ENCODE peak calls at places on chromosome 17, in eight cellular contexts. H is epithelial cell of esophagus, P is left ventricle myocardium inferior, Y is psoas muscle, N is fibroblast of villous mesenchyme, C is brain microvascular endothelial cell, Z is left lung, X is fibroblast of lung. V is an unnamed sample.

GRCh38 chr17:9880582-9880999 is 24.5 kb downstream of the RCVRN start:
- DNase-seq in H (peak), P (no peak), Y (no peak), N (peak), C (no peak), Z (peak), X (no peak), V (no peak)

GRCh38 chr17:43003542-43004172 is 2.9 kb upstream of the IFI35 start:
- DNase-seq in H (peak), P (no peak), Y (peak), N (no peak), C (no peak), Z (no peak), X (peak), V (no peak)

GRCh38 chr17:77254961-77255741 is 114.4 kb downstream of the SEC14L1 start:
- DNase-seq in H (peak), P (no peak), Y (no peak), N (peak), C (peak), Z (peak), X (peak), V (no peak)

GRCh38 chr17:48745381-48746275 is 17.1 kb upstream of the HOXB13 start:
- DNase-seq in H (no peak), P (no peak), Y (no peak), N (no peak), C (no peak), Z (no peak), X (no peak), V (no peak)

GRCh38 chr17:65013613-65014391 is 42.7 kb downstream of the GNA13 start:
- DNase-seq in H (peak), P (no peak), Y (no peak), N (peak), C (peak), Z (no peak), X (peak), V (no peak)

GRCh38 chr17:29723283-29724047 is 100.8 kb upstream of the CORO6 start:
- DNase-seq in H (no peak), P (no peak), Y (no peak), N (no peak), C (no peak), Z (no peak), X (no peak), V (no peak)

GRCh38 chr17:21297026-21297520 is 12.6 kb downstream of the MAP2K3 start:
- DNase-seq in H (no peak), P (no peak), Y (no peak), N (no peak), C (no peak), Z (no peak), X (no peak), V (no peak)

GRCh38 chr17:78493455-78494188 is 83.6 kb downstream of the DNAH17 start:
- DNase-seq in H (no peak), P (no peak), Y (no peak), N (no peak), C (no peak), Z (no peak), X (no peak), V (no peak)

GRCh38 chr17:8476741-8477140 is 41.1 kb downstream of the NDEL1 start:
- DNase-seq in H (no peak), P (no peak), Y (no peak), N (no peak), C (no peak), Z (no peak), X (no peak), V (no peak)

GRCh38 chr17:19338031-19338990 is 24.2 kb downstream of the B9D1 start:
- DNase-seq in H (peak), P (peak), Y (peak), N (peak), C (no peak), Z (peak), X (peak), V (no peak)

GRCh38 chr17:58344791-58345157 is 7.2 kb downstream of the SUPT4H1 start:
- DNase-seq in H (no peak), P (no peak), Y (no peak), N (no peak), C (no peak), Z (no peak), X (no peak), V (no peak)

GRCh38 chr17:8012996-8013640 is 10.7 kb downstream of the GUCY2D start:
- DNase-seq in H (no peak), P (no peak), Y (no peak), N (no peak), C (no peak), Z (no peak), X (no peak), V (no peak)

GRCh38 chr17:77315010-77315409 is 174.2 kb downstream of the SEC14L1 start:
- DNase-seq in H (no peak), P (no peak), Y (no peak), N (no peak), C (no peak), Z (peak), X (no peak), V (peak)

GRCh38 chr17:1252203-1252608 is 18.0 kb upstream of the BHLHA9 start:
- DNase-seq in H (no peak), P (peak), Y (no peak), N (peak), C (no peak), Z (no peak), X (no peak), V (no peak)

GRCh38 chr17:8420041-8420934 is 15.4 kb upstream of the NDEL1 start:
- DNase-seq in H (no peak), P (peak), Y (no peak), N (peak), C (peak), Z (peak), X (peak), V (no peak)

GRCh38 chr17:43962479-43962878 is 8.7 kb upstream of the PYY start:
- DNase-seq in H (no peak), P (no peak), Y (no peak), N (no peak), C (no peak), Z (no peak), X (no peak), V (no peak)

GRCh38 chr17:42031584-42031983 is 11.7 kb downstream of the NKIRAS2 start:
- DNase-seq in H (no peak), P (peak), Y (peak), N (no peak), C (no peak), Z (no peak), X (no peak), V (no peak)

GRCh38 chr17:33929181-33929724 is 325.8 kb upstream of the CCL2 start:
- DNase-seq in H (no peak), P (no peak), Y (no peak), N (no peak), C (no peak), Z (no peak), X (no peak), V (no peak)

GRCh38 chr17:491086-492014 is 138.7 kb upstream of the RPH3AL start:
- DNase-seq in H (peak), P (peak), Y (peak), N (peak), C (peak), Z (peak), X (peak), V (peak)

GRCh38 chr17:79023886-79024771 is at the start of gene C1QTNF1:
- DNase-seq in H (peak), P (peak), Y (peak), N (peak), C (no peak), Z (peak), X (peak), V (peak)

GRCh38 chr17:7177210-7177953 is 1.8 kb downstream of the ASGR1 start:
- DNase-seq in H (peak), P (peak), Y (peak), N (peak), C (peak), Z (peak), X (peak), V (no peak)

GRCh38 chr17:14203392-14203791 is 33.3 kb downstream of the CDRT15 start:
- DNase-seq in H (no peak), P (no peak), Y (no peak), N (peak), C (no peak), Z (no peak), X (peak), V (no peak)

GRCh38 chr17:1989135-1989534 is 36.0 kb downstream of the RTN4RL1 start:
- DNase-seq in H (peak), P (no peak), Y (no peak), N (peak), C (peak), Z (no peak), X (peak), V (no peak)

GRCh38 chr17:49132699-49133364 is at the start of gene B4GALNT2:
- DNase-seq in H (peak), P (no peak), Y (peak), N (no peak), C (no peak), Z (no peak), X (no peak), V (peak)

GRCh38 chr17:70184770-70185169 is 15.4 kb downstream of the KCNJ2 start:
- DNase-seq in H (peak), P (no peak), Y (no peak), N (no peak), C (peak), Z (no peak), X (peak), V (no peak)

GRCh38 chr17:66967867-66968543 is 3.5 kb downstream of the CACNG4 start:
- DNase-seq in H (no peak), P (no peak), Y (no peak), N (no peak), C (no peak), Z (no peak), X (no peak), V (no peak)

GRCh38 chr17:66964930-66965800 is 658 bp downstream of the CACNG4 start:
- DNase-seq in H (no peak), P (no peak), Y (peak), N (no peak), C (no peak), Z (no peak), X (no peak), V (no peak)

GRCh38 chr17:66964083-66964771 is at the start of gene CACNG4:
- DNase-seq in H (no peak), P (no peak), Y (no peak), N (no peak), C (no peak), Z (no peak), X (no peak), V (no peak)

GRCh38 chr17:66966529-66967418 is 2.3 kb downstream of the CACNG4 start:
- DNase-seq in H (no peak), P (no peak), Y (no peak), N (no peak), C (no peak), Z (no peak), X (no peak), V (no peak)

DNA sequence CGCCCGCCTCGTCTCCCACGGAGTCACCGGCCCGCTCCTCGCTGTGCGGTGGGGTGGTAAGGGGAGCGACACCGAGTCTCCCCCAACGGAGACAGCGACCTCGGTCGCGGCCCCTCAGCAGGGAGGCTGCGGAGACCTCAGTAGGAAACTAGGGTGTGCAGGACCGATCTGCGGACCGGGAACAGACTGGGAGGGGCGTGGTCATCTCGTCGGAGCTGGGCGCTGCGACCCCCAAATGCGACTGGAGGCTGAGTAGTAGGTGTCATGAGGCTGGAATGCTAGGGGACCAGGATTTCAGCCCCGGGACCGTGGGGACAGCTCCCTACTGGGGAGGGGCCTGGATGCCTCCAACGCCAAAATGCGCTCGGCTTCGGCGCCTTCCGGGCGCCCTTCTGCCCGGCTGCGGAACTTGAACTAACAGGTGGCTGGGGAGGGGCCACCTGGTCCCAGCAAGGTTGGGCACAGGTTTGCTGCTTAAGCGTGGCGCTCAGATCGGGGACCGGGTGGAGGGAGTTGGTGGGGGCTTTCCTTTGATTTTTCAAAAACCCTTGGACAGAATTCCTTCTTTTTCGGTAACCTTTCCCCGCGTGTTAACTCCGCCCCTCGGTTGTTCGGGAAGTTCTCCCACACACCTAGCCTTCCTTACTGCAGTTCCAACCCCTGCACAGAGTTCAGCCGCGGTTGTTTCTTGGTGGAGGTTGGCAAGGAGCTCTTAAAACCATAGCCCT is 1.5 kb downstream of the CACNG4 start:
- DNase-seq in H (no peak), P (no peak), Y (no peak), N (no peak), C (no peak), Z (no peak), X (no peak), V (no peak)
- H3K4me3 ChIP-seq in H (peak), P (peak), Y (peak), N (peak), C (peak), Z (peak), X (no peak), V (peak)

DNA sequence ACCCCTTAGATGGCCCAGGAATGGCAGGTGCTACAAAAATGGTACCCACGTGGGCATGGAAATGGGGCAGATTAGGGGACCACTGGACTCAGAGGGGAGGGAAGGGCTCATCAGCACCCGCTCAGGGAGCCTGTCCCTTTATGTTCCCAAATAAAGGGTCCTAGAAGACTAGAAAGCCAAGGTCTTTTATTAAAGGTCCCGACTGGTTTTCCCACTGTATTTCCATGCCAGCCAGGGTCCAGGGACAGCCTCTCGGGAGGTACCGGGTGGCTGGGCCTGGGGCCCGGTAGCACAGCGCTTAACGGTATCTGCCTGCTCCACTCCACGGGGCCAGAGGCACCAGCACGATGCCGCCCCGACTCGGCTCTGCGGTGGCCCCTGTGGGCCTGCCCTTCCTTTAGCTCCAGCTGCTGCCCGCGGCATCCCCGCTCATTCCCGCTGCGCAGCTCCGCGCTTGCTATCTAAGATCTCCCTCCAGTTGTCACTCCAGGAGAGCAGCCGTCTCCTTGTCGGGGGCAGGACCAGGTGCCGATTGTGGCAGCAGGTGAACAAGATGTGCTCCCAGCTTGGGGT is 1.4 kb downstream of the NT5C start:
- DNase-seq in H (no peak), P (no peak), Y (no peak), N (no peak), C (no peak), Z (no peak), X (no peak), V (no peak)
- H3K4me3 ChIP-seq in H (peak), P (peak), Y (peak), N (peak), C (peak), Z (peak), X (peak), V (peak)

DNA sequence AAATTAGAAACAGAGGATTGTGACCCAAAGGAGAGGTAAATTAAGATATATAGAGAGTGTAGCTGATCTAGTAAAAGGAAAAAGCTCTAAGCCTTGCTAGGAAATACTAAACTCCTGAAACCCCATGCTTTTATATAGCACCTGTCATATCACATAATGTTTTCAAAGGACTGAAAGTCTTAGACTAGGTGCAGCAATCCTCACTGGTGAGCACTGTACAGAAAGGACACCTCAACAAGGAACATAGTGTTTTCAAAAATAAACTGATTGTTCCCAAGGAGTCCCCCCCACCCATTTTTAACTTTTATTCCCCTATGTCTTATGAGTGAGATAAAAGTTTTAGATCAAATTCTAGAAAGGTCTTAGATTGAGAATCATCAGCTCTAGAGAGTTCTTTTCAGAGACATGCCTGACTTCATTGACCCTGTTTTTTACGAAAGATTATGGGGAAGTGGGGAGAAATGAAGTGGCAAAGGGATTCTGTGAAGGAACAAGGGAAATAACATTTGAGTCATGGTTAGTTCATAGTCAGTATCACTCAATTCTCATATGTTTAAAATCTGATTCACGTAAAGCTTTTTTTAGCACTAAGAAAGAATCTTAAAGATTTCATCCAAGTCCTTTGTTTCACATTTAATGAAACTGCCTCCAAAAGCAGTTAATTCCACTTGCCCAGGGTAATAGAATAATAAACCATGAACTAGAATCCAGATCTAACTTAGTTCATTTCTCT is 166.4 kb downstream of the CYB561 start:
- DNase-seq in H (peak), P (no peak), Y (no peak), N (no peak), C (peak), Z (no peak), X (peak), V (no peak)
- H3K4me3 ChIP-seq in H (no peak), P (no peak), Y (no peak), N (no peak), C (no peak), Z (no peak), X (no peak), V (no peak)

GRCh38 chr17:68103148-68103547 is 67.6 kb downstream of the KPNA2 start:
- DNase-seq in H (no peak), P (no peak), Y (no peak), N (no peak), C (no peak), Z (no peak), X (no peak), V (no peak)
- H3K4me3 ChIP-seq in H (peak), P (peak), Y (peak), N (peak), C (no peak), Z (peak), X (peak), V (peak)

DNA sequence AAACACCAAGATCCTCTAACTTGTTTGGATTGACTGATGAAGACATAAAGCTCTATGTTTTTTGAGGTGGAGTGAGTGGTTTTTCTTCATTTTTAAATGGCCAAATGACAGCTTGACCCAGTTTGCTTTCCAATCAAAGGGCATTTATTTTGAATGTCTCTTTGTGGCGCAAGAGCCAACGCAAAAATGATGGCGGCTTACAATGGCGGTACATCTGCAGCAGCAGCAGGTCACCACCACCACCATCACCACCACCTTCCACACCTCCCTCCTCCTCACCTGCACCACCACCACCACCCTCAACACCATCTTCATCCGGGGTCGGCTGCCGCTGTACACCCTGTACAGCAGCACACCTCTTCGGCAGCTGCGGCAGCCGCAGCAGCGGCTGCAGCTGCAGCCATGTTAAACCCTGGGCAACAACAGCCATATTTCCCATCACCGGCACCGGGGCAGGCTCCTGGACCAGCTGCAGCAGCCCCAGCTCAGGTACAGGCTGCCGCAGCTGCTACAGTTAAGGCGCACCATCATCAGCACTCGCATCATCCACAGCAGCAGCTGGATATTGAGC is 329 bp downstream of the NLK start:
- DNase-seq in H (no peak), P (no peak), Y (no peak), N (no peak), C (no peak), Z (no peak), X (no peak), V (no peak)
- H3K4me3 ChIP-seq in H (peak), P (peak), Y (peak), N (peak), C (peak), Z (peak), X (peak), V (peak)

GRCh38 chr17:57020208-57020607 is 42.3 kb downstream of the SCPEP1 start:
- DNase-seq in H (no peak), P (no peak), Y (no peak), N (no peak), C (no peak), Z (no peak), X (no peak), V (no peak)
- H3K4me3 ChIP-seq in H (no peak), P (no peak), Y (no peak), N (no peak), C (no peak), Z (no peak), X (no peak), V (no peak)

DNA sequence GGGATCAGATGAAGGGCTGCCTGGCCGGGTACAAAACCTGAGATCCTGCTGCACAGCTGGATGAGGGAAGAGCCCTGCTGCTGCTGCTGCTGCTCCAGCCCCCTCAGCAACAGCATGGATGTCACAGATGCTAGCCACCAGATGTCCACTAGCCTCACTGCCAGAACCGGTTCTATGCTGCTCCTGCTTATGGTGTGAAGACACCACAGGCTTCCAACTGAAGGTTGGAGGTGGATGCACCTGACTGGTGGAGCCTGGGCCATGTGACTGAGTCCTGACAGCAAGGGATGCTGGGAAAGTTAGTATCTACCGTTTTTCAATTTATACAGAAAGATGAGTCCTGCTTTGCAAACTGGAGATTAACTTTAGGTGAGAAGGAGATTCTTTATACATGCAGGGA is 17.6 kb downstream of the ACTG1 start:
- DNase-seq in H (no peak), P (no peak), Y (no peak), N (no peak), C (no peak), Z (no peak), X (no peak), V (no peak)
- H3K4me3 ChIP-seq in H (no peak), P (no peak), Y (no peak), N (no peak), C (no peak), Z (no peak), X (no peak), V (no peak)

GRCh38 chr17:31310877-31311276 is 3.0 kb downstream of the EVI2B start:
- DNase-seq in H (no peak), P (no peak), Y (no peak), N (no peak), C (no peak), Z (no peak), X (no peak), V (no peak)
- H3K4me3 ChIP-seq in H (no peak), P (peak), Y (peak), N (no peak), C (no peak), Z (peak), X (no peak), V (peak)